ENCODE peak calls at places on chromosomes 2 and 18, in nine cellular contexts. X is amygdala; U is fibroblast of lung; C is stimulated activated CD8-positive, alpha-beta memory T cell treated with anti-CD3 and anti-CD28 coated beads, Interleukin-7, amount 100 ng/mL, for 24 hours; R is BE2C; A is RWPE1; S is kidney epithelial cell; G is GM04503; P is HAP-1. T is an unnamed sample.

GRCh38 chr2:200483729-200484198 is 26.1 kb downstream of the KCTD18 start:
- DNase-seq in X (no peak), U (peak), C (no peak), R (peak), A (peak), S (no peak), G (no peak), P (peak), T (no peak)

GRCh38 chr18:354456-354855 is 86.6 kb upstream of the THOC1 start:
- DNase-seq in X (no peak), U (no peak), C (no peak), R (no peak), A (no peak), S (no peak), G (peak), P (no peak), T (no peak)

GRCh38 chr18:7545734-7546133 is 21.4 kb upstream of the PTPRM start:
- DNase-seq in X (no peak), U (no peak), C (no peak), R (no peak), A (no peak), S (no peak), G (no peak), P (no peak), T (no peak)

GRCh38 chr2:157283468-157283867 is 26.0 kb downstream of the GALNT5 start:
- DNase-seq in X (no peak), U (no peak), C (no peak), R (no peak), A (no peak), S (no peak), G (no peak), P (no peak), T (no peak)

GRCh38 chr2:235001237-235002133 is 49.7 kb downstream of the SH3BP4 start:
- DNase-seq in X (no peak), U (no peak), C (no peak), R (peak), A (no peak), S (no peak), G (no peak), P (no peak), T (no peak)

GRCh38 chr2:241777686-241778627 is 1.3 kb downstream of the GAL3ST2 start:
- DNase-seq in X (no peak), U (no peak), C (no peak), R (no peak), A (no peak), S (no peak), G (no peak), P (no peak), T (no peak)

GRCh38 chr2:67389788-67390187 is 7.3 kb upstream of the ETAA1 start:
- DNase-seq in X (no peak), U (no peak), C (no peak), R (peak), A (no peak), S (no peak), G (no peak), P (no peak), T (no peak)

GRCh38 chr2:236171213-236172201 is 3.3 kb upstream of the GBX2 start:
- DNase-seq in X (no peak), U (no peak), C (no peak), R (no peak), A (no peak), S (no peak), G (no peak), P (peak), T (no peak)

GRCh38 chr2:199147216-199147615 is 310.5 kb downstream of the SATB2 start:
- DNase-seq in X (no peak), U (no peak), C (no peak), R (no peak), A (no peak), S (no peak), G (no peak), P (no peak), T (peak)

GRCh38 chr2:151042938-151043337 is 218.7 kb downstream of the RBM43 start:
- DNase-seq in X (no peak), U (peak), C (no peak), R (no peak), A (no peak), S (no peak), G (no peak), P (no peak), T (no peak)

GRCh38 chr2:166882851-166883250 is 5.4 kb upstream of the XIRP2 start:
- DNase-seq in X (no peak), U (no peak), C (no peak), R (no peak), A (no peak), S (no peak), G (no peak), P (no peak), T (no peak)

GRCh38 chr2:71715241-71715750 is 261.9 kb downstream of the DYSF start:
- DNase-seq in X (no peak), U (no peak), C (no peak), R (no peak), A (no peak), S (no peak), G (no peak), P (no peak), T (no peak)

GRCh38 chr2:216031960-216032689 is 18.8 kb upstream of the MREG start:
- DNase-seq in X (no peak), U (peak), C (no peak), R (no peak), A (peak), S (no peak), G (peak), P (no peak), T (peak)

GRCh38 chr18:60554961-60555360 is 182.4 kb upstream of the MC4R start:
- DNase-seq in X (no peak), U (no peak), C (no peak), R (no peak), A (no peak), S (no peak), G (no peak), P (no peak), T (no peak)

GRCh38 chr18:24731158-24731557 is 270.7 kb downstream of the HRH4 start:
- DNase-seq in X (no peak), U (no peak), C (no peak), R (no peak), A (no peak), S (no peak), G (no peak), P (no peak), T (no peak)

GRCh38 chr18:2104620-2105462 is 466.5 kb downstream of the METTL4 start:
- DNase-seq in X (no peak), U (peak), C (peak), R (peak), A (peak), S (no peak), G (no peak), P (peak), T (no peak)

GRCh38 chr2:70748002-70748779 is 19.8 kb downstream of the ADD2 start:
- DNase-seq in X (no peak), U (no peak), C (no peak), R (no peak), A (no peak), S (no peak), G (no peak), P (no peak), T (no peak)

GRCh38 chr2:158380786-158381185 is 75.8 kb downstream of the CCDC148 start:
- DNase-seq in X (no peak), U (no peak), C (no peak), R (no peak), A (no peak), S (no peak), G (no peak), P (no peak), T (no peak)

GRCh38 chr2:84302513-84303412 is 156.3 kb downstream of the SUCLG1 start:
- DNase-seq in X (peak), U (peak), C (no peak), R (peak), A (peak), S (peak), G (no peak), P (peak), T (no peak)

GRCh38 chr2:141728886-141729285 is 401.9 kb downstream of the LRP1B start:
- DNase-seq in X (no peak), U (no peak), C (no peak), R (no peak), A (no peak), S (no peak), G (no peak), P (no peak), T (no peak)

GRCh38 chr2:102094917-102095316 is 47.6 kb upstream of the IL1R1 start:
- DNase-seq in X (no peak), U (peak), C (no peak), R (no peak), A (peak), S (no peak), G (peak), P (no peak), T (peak)

GRCh38 chr2:112941753-112942653 is 31.0 kb downstream of the IL37 start:
- DNase-seq in X (peak), U (peak), C (peak), R (peak), A (peak), S (peak), G (no peak), P (peak), T (no peak)

GRCh38 chr18:50283469-50284209 is 2.3 kb upstream of the MBD1 start:
- DNase-seq in X (no peak), U (no peak), C (no peak), R (no peak), A (no peak), S (no peak), G (no peak), P (no peak), T (no peak)